ENCODE peak calls at places on chromosome 13, in five cellular contexts. V is H1, M is HepG2, U is K562, A is GM12878. D is an unnamed sample.

GRCh38 chr13:20090349-20090748 is 70.5 kb downstream of the GJA3 start:
- DNase-seq in V (no peak), U (no peak), A (no peak), M (no peak), D (no peak)

GRCh38 chr13:97849305-97849704 is 104.2 kb upstream of the IPO5 start:
- DNase-seq in U (peak), V (no peak), A (peak), M (peak), D (no peak)

GRCh38 chr13:84641491-84641890 is 759.2 kb upstream of the SLITRK1 start:
- DNase-seq in M (no peak), U (no peak), A (no peak), V (no peak), D (no peak)

GRCh38 chr13:73069206-73069815 is 10.5 kb downstream of the KLF5 start:
- DNase-seq in M (no peak), A (no peak), V (no peak), U (no peak), D (no peak)

GRCh38 chr13:62033932-62034331 is 618.3 kb upstream of the PCDH20 start:
- DNase-seq in V (no peak), M (no peak), A (no peak), U (no peak), D (no peak)

GRCh38 chr13:107365466-107366215 is 797.7 kb upstream of the ARGLU1 start:
- DNase-seq in V (no peak), M (no peak), U (no peak), A (no peak), D (no peak)

GRCh38 chr13:46386996-46387851 is at the start of gene RUBCNL:
- DNase-seq in V (peak), M (no peak), A (no peak), U (peak), D (peak)

GRCh38 chr13:93903909-93904308 is 575.6 kb downstream of the DCT start:
- DNase-seq in M (no peak), A (no peak), V (no peak), U (no peak), D (no peak)

GRCh38 chr13:44815507-44816074 is 173.7 kb downstream of the NUFIP1 start:
- DNase-seq in A (no peak), M (peak), U (no peak), V (no peak), D (no peak)

GRCh38 chr13:32426191-32426980 is 1.5 kb downstream of the N4BP2L1 start:
- DNase-seq in A (peak), U (no peak), M (no peak), V (no peak), D (no peak)

GRCh38 chr13:88926890-88927502 is 1255.8 kb downstream of the SLITRK5 start:
- DNase-seq in M (no peak), A (no peak), V (no peak), U (no peak), D (no peak)

GRCh38 chr13:64740493-64740892 is 2489.6 kb downstream of the PCDH9 start:
- DNase-seq in A (no peak), M (no peak), U (no peak), V (no peak), D (no peak)

GRCh38 chr13:87878706-87879105 is 207.5 kb downstream of the SLITRK5 start:
- DNase-seq in V (no peak), A (no peak), M (no peak), U (no peak), D (no peak)

GRCh38 chr13:55577847-55578210 is 1562.9 kb upstream of the PRR20A start:
- DNase-seq in A (no peak), U (no peak), M (no peak), V (no peak), D (peak)
- TF ChIP-seq ATF2 in A (no peak), U (no peak), M (no peak), V (no peak), D (no peak)

GRCh38 chr13:25538276-25538675 is 166.5 kb downstream of the ATP8A2 start:
- DNase-seq in V (no peak), A (no peak), M (no peak), U (no peak), D (no peak)
- TF ChIP-seq ATF2 in V (no peak), A (no peak), M (no peak), U (no peak), D (no peak)

GRCh38 chr13:113437408-113438010 is 15.8 kb downstream of the ADPRHL1 start:
- DNase-seq in V (no peak), A (no peak), U (no peak), M (peak), D (no peak)

GRCh38 chr13:113442354-113442984 is 10.8 kb downstream of the ADPRHL1 start:
- DNase-seq in M (no peak), V (no peak), U (no peak), A (no peak), D (no peak)

GRCh38 chr13:113443991-113444390 is 9.3 kb downstream of the ADPRHL1 start:
- DNase-seq in M (no peak), V (no peak), U (no peak), A (no peak), D (no peak)

GRCh38 chr13:113442985-113443362 is 10.3 kb downstream of the ADPRHL1 start:
- DNase-seq in A (no peak), U (no peak), V (no peak), M (no peak), D (no peak)

GRCh38 chr13:113441661-113442060 is 11.6 kb downstream of the ADPRHL1 start:
- DNase-seq in M (no peak), A (no peak), V (no peak), U (no peak), D (no peak)
- TF ChIP-seq ATF2 in M (no peak), A (no peak), V (no peak), U (no peak), D (no peak)

GRCh38 chr13:95707442-95708389 is 30.8 kb downstream of the DNAJC3 start:
- DNase-seq in A (no peak), M (no peak), V (no peak), U (no peak), D (no peak)

GRCh38 chr13:95706356-95706755 is 29.4 kb downstream of the DNAJC3 start:
- DNase-seq in A (no peak), U (no peak), V (no peak), M (no peak), D (no peak)

GRCh38 chr13:95707035-95707434 is 30.1 kb downstream of the DNAJC3 start:
- DNase-seq in V (no peak), A (no peak), M (no peak), U (no peak), D (no peak)

GRCh38 chr13:95708390-95708774 is 31.4 kb downstream of the DNAJC3 start:
- DNase-seq in M (no peak), A (no peak), U (no peak), V (no peak), D (no peak)

GRCh38 chr13:95704510-95704909 is 27.6 kb downstream of the DNAJC3 start:
- DNase-seq in M (no peak), U (peak), V (no peak), A (no peak), D (no peak)
- TF ChIP-seq ATF2 in M (no peak), U (no peak), V (no peak), A (no peak), D (no peak)

GRCh38 chr13:75774176-75774575 is 138.0 kb downstream of the LMO7 start:
- DNase-seq in U (no peak), A (no peak), M (no peak), V (no peak), D (no peak)

GRCh38 chr13:75771818-75772217 is 135.7 kb downstream of the LMO7 start:
- DNase-seq in U (no peak), V (no peak), A (no peak), M (no peak), D (no peak)

GRCh38 chr13:75770164-75771145 is 134.3 kb downstream of the LMO7 start:
- DNase-seq in V (no peak), U (no peak), A (no peak), M (no peak), D (no peak)

GRCh38 chr13:75766636-75767035 is 130.5 kb downstream of the LMO7 start:
- DNase-seq in A (no peak), M (no peak), U (no peak), V (no peak), D (no peak)

GRCh38 chr13:75769141-75769905 is 133.2 kb downstream of the LMO7 start:
- DNase-seq in V (no peak), U (no peak), A (no peak), M (no peak), D (no peak)
- TF ChIP-seq ATF2 in V (no peak), U (no peak), A (no peak), M (no peak), D (no peak)

DNA sequence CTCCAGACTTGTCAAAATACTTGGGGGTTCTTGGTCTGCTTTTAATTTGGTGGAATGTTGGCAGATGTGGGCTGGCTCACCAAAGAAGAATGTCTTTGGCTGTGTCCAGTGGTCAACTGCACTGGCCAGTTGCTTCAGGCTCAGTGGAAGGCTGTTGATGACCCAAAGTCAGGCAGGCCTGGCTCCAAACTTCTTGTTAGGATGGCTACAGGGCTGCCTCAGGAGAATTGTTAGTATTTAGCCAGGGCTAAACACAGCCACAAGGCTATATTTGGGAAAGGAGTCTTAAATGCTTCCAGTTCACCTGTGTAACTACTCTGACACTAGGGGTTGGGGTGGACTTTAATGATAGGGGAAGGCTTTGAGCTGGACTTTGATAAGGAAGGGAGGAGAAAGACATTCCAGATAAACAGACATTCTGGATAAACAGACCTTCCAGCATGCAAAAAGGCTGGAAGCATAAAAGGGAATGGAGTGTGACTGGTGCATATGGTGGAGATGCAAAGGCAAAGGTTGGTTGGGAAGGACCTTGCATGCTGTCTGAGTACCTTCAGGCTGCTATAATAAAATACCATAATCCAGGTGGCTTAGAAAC is 116.8 kb downstream of the FOXO1 start:
- DNase-seq in A (no peak), V (no peak), U (no peak), M (peak), D (no peak)
- TF ChIP-seq ATF2 in A (no peak), V (no peak), U (no peak), M (no peak), D (no peak)

DNA sequence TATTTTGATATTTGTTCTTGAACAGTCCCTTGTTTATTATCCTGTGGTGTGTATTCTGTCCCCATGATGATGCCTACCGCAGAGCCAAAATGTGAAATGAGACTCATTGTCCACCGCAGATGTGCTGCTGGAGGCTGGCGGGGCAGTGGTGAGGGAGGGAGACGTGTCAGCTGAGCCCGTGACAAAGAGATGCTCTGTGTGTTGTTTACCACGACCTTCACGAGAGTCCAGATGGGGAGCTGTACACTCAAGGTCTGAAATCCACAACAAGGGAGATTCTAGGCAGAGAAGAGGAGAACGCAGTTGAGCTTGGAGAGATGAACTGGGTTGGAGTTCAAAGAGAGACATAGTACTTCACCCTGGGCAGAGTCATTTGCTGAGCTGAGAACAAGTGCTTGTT is 20.8 kb upstream of the AMER2 start:
- DNase-seq in M (no peak), A (no peak), V (no peak), U (no peak), D (no peak)
- TF ChIP-seq ATF2 in M (no peak), A (no peak), V (no peak), U (no peak), D (no peak)

GRCh38 chr13:31245974-31246373 is 46.2 kb downstream of the B3GLCT start:
- DNase-seq in A (no peak), V (no peak), M (no peak), U (no peak), D (no peak)

GRCh38 chr13:31246918-31247317 is 47.1 kb downstream of the B3GLCT start:
- DNase-seq in A (no peak), M (no peak), U (no peak), V (no peak), D (no peak)

GRCh38 chr13:31249140-31249539 is 49.4 kb downstream of the B3GLCT start:
- DNase-seq in V (no peak), M (no peak), A (no peak), U (no peak), D (no peak)

GRCh38 chr13:31248361-31248760 is 48.6 kb downstream of the B3GLCT start:
- DNase-seq in V (no peak), A (no peak), M (no peak), U (no peak), D (no peak)

GRCh38 chr13:31250435-31250834 is 50.7 kb downstream of the B3GLCT start:
- DNase-seq in A (no peak), V (no peak), U (no peak), M (no peak), D (no peak)
- TF ChIP-seq ATF2 in A (no peak), V (no peak), U (no peak), M (no peak), D (no peak)

GRCh38 chr13:36915891-36916640 is 4.0 kb downstream of the SMAD9 start:
- DNase-seq in M (no peak), V (no peak), A (no peak), U (no peak), D (no peak)

GRCh38 chr13:36920612-36921185 is 661 bp upstream of the SMAD9 start:
- DNase-seq in V (no peak), U (no peak), A (no peak), M (no peak), D (no peak)

GRCh38 chr13:36919833-36920611 is at the start of gene SMAD9:
- DNase-seq in U (peak), M (peak), V (peak), A (no peak), D (peak)

GRCh38 chr13:36919206-36919832 is 719 bp downstream of the SMAD9 start:
- DNase-seq in M (peak), V (peak), U (peak), A (no peak), D (peak)

GRCh38 chr13:36918246-36919060 is 1.6 kb downstream of the SMAD9 start:
- DNase-seq in M (no peak), U (no peak), A (no peak), V (no peak), D (no peak)
- TF ChIP-seq ATF2 in M (no peak), U (no peak), A (no peak), V (no peak), D (no peak)

GRCh38 chr13:35512271-35512920 is 35.9 kb upstream of the MAB21L1 start:
- DNase-seq in A (no peak), V (no peak), U (no peak), M (no peak), D (no peak)
- TF ChIP-seq ATF2 in A (no peak), V (no peak), U (no peak), M (no peak), D (no peak)

D was measured in WTC11.